ENCODE peak calls at places on chromosomes 7 and 10, in seven cellular contexts. M, X, I, T, K, D and E are unnamed samples.

GRCh38 chr7:140295224-140295623 is 103.1 kb downstream of the SLC37A3 start:
- DNase-seq in K (no peak), X (no peak), T (no peak), M (no peak), D (no peak), I (no peak), E (no peak)

GRCh38 chr7:154795437-154795836 is 207.5 kb downstream of the PAXIP1 start:
- DNase-seq in I (no peak), M (no peak), X (no peak), K (no peak), T (no peak), D (no peak), E (no peak)

GRCh38 chr10:21424511-21424910 is 101.0 kb downstream of the SKIDA1 start:
- DNase-seq in D (no peak), K (no peak), X (no peak), T (no peak), I (no peak), M (no peak), E (no peak)

GRCh38 chr7:34451183-34451582 is 206.8 kb upstream of the NPSR1 start:
- DNase-seq in M (no peak), X (no peak), D (no peak), K (no peak), I (no peak), T (no peak), E (no peak)

GRCh38 chr7:83976302-83976701 is 218.3 kb downstream of the SEMA3A start:
- DNase-seq in M (peak; percentile 55), T (no peak), K (peak; percentile 15), D (no peak), I (peak; percentile 10), X (no peak), E (no peak)

GRCh38 chr7:142908921-142909870 is 23.7 kb upstream of the TRPV6 start:
- DNase-seq in K (peak; percentile 33), I (peak; percentile 27), T (no peak), X (no peak), D (no peak), M (no peak), E (no peak)

GRCh38 chr10:29420744-29421143 is 131.9 kb downstream of the LYZL1 start:
- DNase-seq in K (no peak), X (no peak), T (no peak), M (no peak), D (no peak), I (no peak), E (no peak)

GRCh38 chr10:6195891-6196290 is 6.8 kb upstream of the PFKFB3 start:
- DNase-seq in M (peak; percentile 68), T (no peak), I (no peak), D (no peak), K (no peak), X (no peak), E (no peak)

GRCh38 chr10:73814896-73815718 is 3.7 kb upstream of the NDST2 start:
- DNase-seq in X (no peak), D (no peak), T (no peak), K (peak; percentile 51), I (no peak), M (no peak), E (peak; percentile 66)

GRCh38 chr10:17802350-17802749 is 6.8 kb upstream of the MRC1 start:
- DNase-seq in T (no peak), I (no peak), X (no peak), K (no peak), D (no peak), M (no peak), E (no peak)

GRCh38 chr10:17802966-17803365 is 6.2 kb upstream of the MRC1 start:
- DNase-seq in M (peak; percentile 45), I (no peak), K (no peak), T (no peak), D (no peak), X (no peak), E (no peak)

GRCh38 chr10:17805440-17805839 is 3.7 kb upstream of the MRC1 start:
- DNase-seq in D (no peak), T (no peak), M (no peak), X (no peak), K (no peak), I (no peak), E (no peak)

GRCh38 chr10:17808971-17809841 is at the start of gene MRC1:
- DNase-seq in D (no peak), I (peak; percentile 10), M (no peak), K (no peak), T (no peak), X (peak; percentile 58), E (no peak)

GRCh38 chr10:17805921-17806577 is 3.1 kb upstream of the MRC1 start:
- DNase-seq in I (peak; percentile 12), D (no peak), X (no peak), M (no peak), K (no peak), T (no peak), E (no peak)
- TF ChIP-seq CTCF in I (no peak), D (no peak), X (no peak), M (no peak), K (no peak), T (no peak), E (no peak)

GRCh38 chr10:7817576-7817975 is 729 bp upstream of the TAF3 start:
- DNase-seq in I (no peak), X (no peak), K (no peak), M (no peak), D (no peak), T (no peak), E (no peak)

GRCh38 chr10:7810443-7810842 is 7.9 kb upstream of the TAF3 start:
- DNase-seq in T (no peak), X (no peak), M (no peak), D (no peak), K (no peak), I (no peak), E (no peak)

GRCh38 chr10:7817984-7818294 is 366 bp upstream of the TAF3 start:
- DNase-seq in K (no peak), X (no peak), M (no peak), T (no peak), D (no peak), I (no peak), E (no peak)

GRCh38 chr10:7811000-7811399 is 7.3 kb upstream of the TAF3 start:
- DNase-seq in D (no peak), X (no peak), T (no peak), I (no peak), M (no peak), K (no peak), E (no peak)

DNA sequence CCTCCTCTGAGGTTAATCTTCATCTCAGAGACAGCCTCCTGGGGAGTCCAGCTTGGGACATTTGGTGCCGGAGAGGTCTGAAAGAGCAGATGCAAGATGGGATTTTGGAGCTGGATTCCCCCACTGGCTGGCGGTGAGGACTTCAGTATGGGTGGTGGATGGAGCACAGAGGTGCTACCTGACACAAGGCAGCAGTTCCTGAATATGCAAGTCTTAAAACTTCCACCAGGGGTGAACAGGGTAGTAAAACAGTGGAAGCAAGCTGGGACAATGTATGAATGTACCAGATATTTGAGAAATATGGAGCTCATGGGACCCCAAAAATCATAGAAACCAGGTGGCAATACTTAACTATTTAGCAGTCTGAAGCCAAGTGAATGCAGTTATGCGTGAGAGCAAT is 4.8 kb upstream of the TAF3 start:
- DNase-seq in X (no peak), T (no peak), K (no peak), D (no peak), M (no peak), I (no peak), E (no peak)
- TF ChIP-seq CTCF in X (no peak), T (no peak), K (no peak), D (no peak), M (no peak), I (no peak), E (no peak)

GRCh38 chr7:73702226-73702625 is 17.2 kb downstream of the STX1A start:
- DNase-seq in T (no peak), I (no peak), X (no peak), K (no peak), D (no peak), M (no peak), E (no peak)

GRCh38 chr7:73700581-73701134 is 17.3 kb downstream of the BUD23 start:
- DNase-seq in X (no peak), I (no peak), D (no peak), M (no peak), T (no peak), K (no peak), E (no peak)

GRCh38 chr7:73700070-73700423 is 16.6 kb downstream of the BUD23 start:
- DNase-seq in T (no peak), K (no peak), D (no peak), M (no peak), X (no peak), I (no peak), E (no peak)

GRCh38 chr7:73702665-73703064 is 16.8 kb downstream of the STX1A start:
- DNase-seq in T (no peak), I (no peak), D (no peak), K (no peak), M (no peak), X (no peak), E (no peak)

GRCh38 chr7:73701357-73701995 is 18.0 kb downstream of the STX1A start:
- DNase-seq in I (peak; percentile 37), T (no peak), M (peak; percentile 72), K (peak; percentile 73), X (no peak), D (no peak), E (no peak)
- TF ChIP-seq CTCF in I (peak; percentile 65), T (no peak), M (peak; percentile 66), K (peak; percentile 27), X (peak; percentile 37), D (peak; percentile 46), E (peak; percentile 41)

GRCh38 chr7:1045727-1046063 is 1.3 kb downstream of the GPR146 start:
- DNase-seq in D (no peak), I (no peak), K (no peak), T (no peak), M (no peak), X (no peak), E (no peak)

GRCh38 chr7:1045038-1045726 is 836 bp downstream of the GPR146 start:
- DNase-seq in D (no peak), T (no peak), X (no peak), K (no peak), I (no peak), M (no peak), E (no peak)

GRCh38 chr7:1044189-1045037 is at the start of gene GPR146:
- DNase-seq in T (peak; percentile 75), I (peak; percentile 94), X (peak; percentile 98), M (peak; percentile 97), K (peak; percentile 100), D (peak; percentile 86), E (peak; percentile 100)

GRCh38 chr7:1042161-1042833 is 2.0 kb upstream of the GPR146 start:
- DNase-seq in T (no peak), X (no peak), I (no peak), M (no peak), D (no peak), K (no peak), E (no peak)

DNA sequence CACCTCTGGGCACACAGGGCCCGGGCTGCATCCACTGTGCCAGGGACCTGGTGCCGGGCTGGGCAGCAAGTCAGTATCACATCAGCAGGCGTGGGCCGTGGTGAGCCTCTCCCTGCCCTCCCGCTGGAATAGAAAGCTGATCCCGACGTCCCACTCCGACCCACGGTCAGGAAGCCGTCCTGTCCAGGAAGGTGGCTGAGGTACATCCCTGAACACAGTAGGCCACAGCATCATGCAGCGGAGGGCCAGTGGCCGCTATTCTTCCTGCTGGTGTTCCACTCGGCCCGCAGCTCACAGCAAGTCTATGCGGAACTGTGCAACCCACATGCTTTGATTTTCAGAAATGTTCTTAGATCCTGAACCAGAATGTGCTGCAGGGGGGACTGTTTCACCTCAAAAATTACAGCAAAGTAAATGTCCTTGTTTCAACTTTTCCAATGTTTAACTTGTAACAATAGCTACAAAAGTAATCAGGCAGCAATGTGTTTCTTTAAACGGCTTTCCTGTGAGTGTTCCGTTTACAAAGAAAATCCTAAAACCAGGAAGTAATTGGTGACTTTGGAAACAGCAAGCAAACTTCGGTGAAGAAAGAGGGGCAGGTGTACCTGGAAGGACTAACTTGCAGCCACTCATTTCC is 676 bp upstream of the GPR146 start:
- DNase-seq in X (no peak), K (no peak), D (no peak), I (no peak), T (no peak), M (peak; percentile 23), E (no peak)
- TF ChIP-seq CTCF in X (no peak), K (no peak), D (no peak), I (no peak), T (no peak), M (no peak), E (no peak)